ENCODE peak calls at places on chromosomes 4 and X, in nine cellular contexts. E is sigmoid colon, G is A673, S is tibial nerve, V is hepatocyte, O is A549, N is epithelial cell of proximal tubule, H is epithelial cell of esophagus, P is HCT116. I is an unnamed sample.

GRCh38 chrX:30713061-30713525 is 59.9 kb downstream of the GK start:
- DNase-seq in E (no peak), G (peak), S (peak), V (peak), O (peak), N (peak), H (peak), P (peak), I (peak)

GRCh38 chr4:13164783-13165371 is 319.3 kb downstream of the RAB28 start:
- DNase-seq in E (no peak), G (peak), S (no peak), V (no peak), O (no peak), N (no peak), H (no peak), P (no peak), I (no peak)

GRCh38 chrX:17412692-17413091 is 37.7 kb downstream of the NHS start:
- DNase-seq in E (no peak), G (no peak), S (no peak), V (no peak), O (peak), N (no peak), H (peak), P (peak), I (no peak)

GRCh38 chr4:88771883-88772450 is 74.3 kb upstream of the NAP1L5 start:
- DNase-seq in E (no peak), G (no peak), S (no peak), V (no peak), O (no peak), N (no peak), H (peak), P (no peak), I (no peak)

GRCh38 chrX:38220936-38221386 is 290 bp upstream of the SRPX start:
- DNase-seq in E (peak), G (no peak), S (no peak), V (no peak), O (no peak), N (no peak), H (no peak), P (no peak), I (no peak)

GRCh38 chr4:173703076-173703475 is 173.0 kb upstream of the HAND2 start:
- DNase-seq in E (no peak), G (no peak), S (no peak), V (no peak), O (peak), N (no peak), H (no peak), P (no peak), I (no peak)

GRCh38 chrX:80808854-80809493 is 703 bp downstream of the BRWD3 start:
- DNase-seq in E (peak), G (no peak), S (no peak), V (peak), O (peak), N (no peak), H (peak), P (no peak), I (no peak)

GRCh38 chrX:141220342-141221008 is 21.8 kb downstream of the SPANXC start:
- DNase-seq in E (no peak), G (no peak), S (no peak), V (peak), O (peak), N (peak), H (peak), P (no peak), I (no peak)

GRCh38 chrX:100748133-100748532 is 16.2 kb upstream of the SYTL4 start:
- DNase-seq in E (no peak), G (no peak), S (no peak), V (no peak), O (peak), N (no peak), H (peak), P (peak), I (no peak)

GRCh38 chrX:29231800-29232199 is 644.6 kb downstream of the IL1RAPL1 start:
- DNase-seq in E (no peak), G (peak), S (no peak), V (no peak), O (peak), N (no peak), H (peak), P (no peak), I (no peak)

GRCh38 chr4:44583393-44583792 is 68.0 kb downstream of the YIPF7 start:
- DNase-seq in E (no peak), G (peak), S (no peak), V (no peak), O (peak), N (no peak), H (peak), P (no peak), I (no peak)

GRCh38 chr4:122423246-122423645 is 33.3 kb downstream of the IL2 start:
- DNase-seq in E (no peak), G (no peak), S (no peak), V (no peak), O (no peak), N (no peak), H (no peak), P (no peak), I (no peak)

GRCh38 chr4:152189451-152190179 is 346.3 kb downstream of the FBXW7 start:
- DNase-seq in E (no peak), G (no peak), S (no peak), V (no peak), O (no peak), N (no peak), H (no peak), P (no peak), I (peak)

GRCh38 chrX:37896491-37896890 is 49.1 kb upstream of the DYNLT3 start:
- DNase-seq in E (no peak), G (no peak), S (no peak), V (no peak), O (no peak), N (no peak), H (no peak), P (no peak), I (no peak)

GRCh38 chr4:32216502-32216901 is 1496.3 kb downstream of the PCDH7 start:
- DNase-seq in E (no peak), G (no peak), S (no peak), V (no peak), O (no peak), N (no peak), H (no peak), P (no peak), I (no peak)

GRCh38 chr4:55768291-55768690 is 51.3 kb upstream of the EXOC1L start:
- DNase-seq in E (no peak), G (peak), S (no peak), V (peak), O (peak), N (no peak), H (peak), P (no peak), I (no peak)

GRCh38 chrX:132636080-132636479 is 147.2 kb upstream of the MBNL3 start:
- DNase-seq in E (no peak), G (peak), S (no peak), V (no peak), O (no peak), N (no peak), H (peak), P (no peak), I (no peak)

GRCh38 chr4:74426101-74426500 is 18.8 kb upstream of the AREG start:
- DNase-seq in E (no peak), G (peak), S (no peak), V (no peak), O (no peak), N (no peak), H (peak), P (no peak), I (no peak)

GRCh38 chrX:3518870-3519269 is 172.4 kb upstream of the MXRA5 start:
- DNase-seq in E (peak), G (no peak), S (no peak), V (peak), O (peak), N (no peak), H (peak), P (peak), I (no peak)

GRCh38 chr4:105145913-105146285 is 777 bp upstream of the TET2 start:
- DNase-seq in E (peak), G (no peak), S (no peak), V (peak), O (no peak), N (no peak), H (no peak), P (no peak), I (no peak)

GRCh38 chrX:105136786-105137185 is 83.7 kb downstream of the TEX13A start:
- DNase-seq in E (no peak), G (no peak), S (no peak), V (no peak), O (no peak), N (no peak), H (peak), P (no peak), I (no peak)

GRCh38 chr4:6504900-6505496 is 32.6 kb upstream of the PPP2R2C start:
- DNase-seq in E (no peak), G (no peak), S (no peak), V (no peak), O (no peak), N (no peak), H (no peak), P (no peak), I (no peak)

GRCh38 chr4:45119376-45119775 is 393.0 kb upstream of the GNPDA2 start:
- DNase-seq in E (no peak), G (no peak), S (no peak), V (no peak), O (no peak), N (no peak), H (no peak), P (no peak), I (no peak)

GRCh38 chr4:15702941-15703403 is at the start of gene BST1:
- DNase-seq in E (peak), G (peak), S (peak), V (peak), O (peak), N (no peak), H (peak), P (no peak), I (no peak)

GRCh38 chr4:142741995-142742394 is 104.1 kb downstream of the INPP4B start:
- DNase-seq in E (no peak), G (peak), S (no peak), V (no peak), O (no peak), N (no peak), H (peak), P (no peak), I (no peak)

GRCh38 chrX:53421772-53422090 is 723 bp downstream of the SMC1A start:
- DNase-seq in E (no peak), G (no peak), S (no peak), V (no peak), O (no peak), N (no peak), H (no peak), P (no peak), I (no peak)

GRCh38 chr4:147839651-147840050 is 107.8 kb downstream of the ARHGAP10 start:
- DNase-seq in E (no peak), G (no peak), S (no peak), V (no peak), O (no peak), N (no peak), H (no peak), P (no peak), I (no peak)

GRCh38 chr4:174714393-174715211 is 114.4 kb downstream of the GLRA3 start:
- DNase-seq in E (peak), G (peak), S (no peak), V (peak), O (peak), N (peak), H (peak), P (peak), I (peak)

GRCh38 chr4:122722256-122722655 is 10.2 kb upstream of the BBS12 start:
- DNase-seq in E (no peak), G (no peak), S (no peak), V (no peak), O (no peak), N (no peak), H (no peak), P (no peak), I (no peak)

GRCh38 chr4:148054275-148054674 is 322.4 kb downstream of the ARHGAP10 start:
- DNase-seq in E (no peak), G (peak), S (no peak), V (no peak), O (peak), N (peak), H (peak), P (no peak), I (no peak)

GRCh38 chr4:149176019-149176418 is 639.6 kb downstream of the IQCM start:
- DNase-seq in E (no peak), G (no peak), S (no peak), V (peak), O (no peak), N (no peak), H (peak), P (no peak), I (no peak)

GRCh38 chr4:151850751-151851150 is 89.9 kb upstream of the GATB start:
- DNase-seq in E (no peak), G (no peak), S (no peak), V (peak), O (no peak), N (no peak), H (peak), P (no peak), I (no peak)

GRCh38 chr4:56671860-56672259 is 9.2 kb downstream of the HOPX start:
- DNase-seq in E (no peak), G (no peak), S (no peak), V (no peak), O (no peak), N (peak), H (peak), P (no peak), I (no peak)

GRCh38 chrX:3141031-3141430 is 99.8 kb downstream of the ARSF start:
- DNase-seq in E (no peak), G (no peak), S (no peak), V (no peak), O (no peak), N (no peak), H (no peak), P (no peak), I (no peak)

GRCh38 chr4:99811850-99812249 is 4.8 kb upstream of the DAPP1 start:
- DNase-seq in E (no peak), G (peak), S (no peak), V (peak), O (peak), N (no peak), H (peak), P (peak), I (peak)

GRCh38 chr4:128483041-128483440 is 195.4 kb upstream of the PGRMC2 start:
- DNase-seq in E (no peak), G (no peak), S (no peak), V (no peak), O (no peak), N (no peak), H (no peak), P (no peak), I (no peak)

GRCh38 chr4:103498161-103499070 is 221.4 kb downstream of the TACR3 start:
- DNase-seq in E (no peak), G (no peak), S (no peak), V (peak), O (no peak), N (peak), H (peak), P (no peak), I (peak)

DNA sequence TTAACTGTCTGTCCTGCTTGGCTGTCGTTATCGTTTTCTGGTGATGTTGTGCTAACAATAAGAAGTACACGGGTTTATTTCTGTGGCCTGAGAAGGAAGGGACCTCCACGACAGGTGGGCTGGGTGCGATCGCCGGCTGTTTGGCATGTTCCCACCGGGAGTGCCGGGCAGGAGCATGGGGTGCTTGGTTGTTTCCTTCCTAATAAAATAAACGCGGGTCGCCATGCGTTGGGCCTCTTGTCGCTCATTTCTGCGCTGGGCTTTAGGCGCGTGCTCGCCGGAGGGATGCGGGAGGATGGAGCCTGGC is 711 bp upstream of the GDI1 start:
- DNase-seq in E (no peak), G (no peak), S (no peak), V (no peak), O (no peak), N (no peak), H (no peak), P (no peak), I (no peak)
- H3K4me3 ChIP-seq in E (peak), G (peak), S (peak), V (no peak), O (peak), N (peak), H (peak), P (no peak), I (peak)

GRCh38 chr4:107261241-107261874 is 225.2 kb upstream of the DKK2 start:
- DNase-seq in E (no peak), G (peak), S (no peak), V (no peak), O (no peak), N (no peak), H (peak), P (no peak), I (no peak)

GRCh38 chr4:107255114-107255513 is 219.0 kb upstream of the DKK2 start:
- DNase-seq in E (no peak), G (no peak), S (no peak), V (no peak), O (no peak), N (no peak), H (no peak), P (no peak), I (no peak)

GRCh38 chr4:107255596-107255995 is 219.5 kb upstream of the DKK2 start:
- DNase-seq in E (no peak), G (no peak), S (no peak), V (no peak), O (no peak), N (no peak), H (peak), P (no peak), I (no peak)

GRCh38 chr4:107253579-107254068 is 217.5 kb upstream of the DKK2 start:
- DNase-seq in E (no peak), G (no peak), S (no peak), V (no peak), O (no peak), N (no peak), H (no peak), P (no peak), I (no peak)

GRCh38 chr4:107258359-107258758 is 222.2 kb upstream of the DKK2 start:
- DNase-seq in E (no peak), G (peak), S (no peak), V (no peak), O (no peak), N (no peak), H (peak), P (no peak), I (no peak)
- H3K4me3 ChIP-seq in E (no peak), G (no peak), S (no peak), V (no peak), O (no peak), N (no peak), H (no peak), P (no peak), I (no peak)

DNA sequence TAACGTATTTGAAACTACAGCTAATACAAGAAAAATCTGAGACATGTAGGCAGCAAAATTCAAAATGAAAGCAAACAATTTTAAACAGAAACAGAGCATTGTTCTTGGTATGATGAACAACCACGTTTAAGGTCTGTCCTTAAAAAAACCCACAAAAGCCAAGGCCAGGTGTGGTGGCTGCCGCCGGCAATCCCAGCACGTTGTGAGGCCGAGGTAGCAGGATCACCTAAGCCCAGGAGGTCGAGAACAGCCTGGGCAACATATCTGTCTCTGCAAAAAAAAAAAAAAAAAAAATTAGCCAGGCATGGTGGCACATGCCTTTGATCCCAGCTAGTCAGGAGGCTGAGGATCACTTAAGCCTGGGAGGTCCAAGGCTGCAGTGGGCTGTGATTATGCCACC is 13.7 kb downstream of the RWDD4 start:
- DNase-seq in E (no peak), G (no peak), S (no peak), V (no peak), O (no peak), N (no peak), H (no peak), P (no peak), I (no peak)
- H3K4me3 ChIP-seq in E (no peak), G (no peak), S (no peak), V (no peak), O (no peak), N (no peak), H (no peak), P (no peak), I (no peak)

GRCh38 chr4:81042578-81043365 is 12.3 kb downstream of the BMP3 start:
- DNase-seq in E (no peak), G (no peak), S (no peak), V (no peak), O (no peak), N (no peak), H (no peak), P (no peak), I (no peak)

GRCh38 chr4:81032805-81033684 is 2.5 kb downstream of the BMP3 start:
- DNase-seq in E (no peak), G (no peak), S (no peak), V (no peak), O (no peak), N (no peak), H (peak), P (no peak), I (no peak)

GRCh38 chr4:81039351-81040174 is 9.1 kb downstream of the BMP3 start:
- DNase-seq in E (no peak), G (no peak), S (no peak), V (peak), O (no peak), N (no peak), H (peak), P (no peak), I (no peak)

GRCh38 chr4:81040175-81040659 is 9.7 kb downstream of the BMP3 start:
- DNase-seq in E (no peak), G (peak), S (no peak), V (peak), O (peak), N (no peak), H (peak), P (no peak), I (no peak)

GRCh38 chr4:81038636-81039350 is 8.3 kb downstream of the BMP3 start:
- DNase-seq in E (no peak), G (no peak), S (no peak), V (no peak), O (no peak), N (no peak), H (no peak), P (no peak), I (no peak)
- H3K4me3 ChIP-seq in E (no peak), G (no peak), S (no peak), V (no peak), O (no peak), N (no peak), H (no peak), P (no peak), I (no peak)

DNA sequence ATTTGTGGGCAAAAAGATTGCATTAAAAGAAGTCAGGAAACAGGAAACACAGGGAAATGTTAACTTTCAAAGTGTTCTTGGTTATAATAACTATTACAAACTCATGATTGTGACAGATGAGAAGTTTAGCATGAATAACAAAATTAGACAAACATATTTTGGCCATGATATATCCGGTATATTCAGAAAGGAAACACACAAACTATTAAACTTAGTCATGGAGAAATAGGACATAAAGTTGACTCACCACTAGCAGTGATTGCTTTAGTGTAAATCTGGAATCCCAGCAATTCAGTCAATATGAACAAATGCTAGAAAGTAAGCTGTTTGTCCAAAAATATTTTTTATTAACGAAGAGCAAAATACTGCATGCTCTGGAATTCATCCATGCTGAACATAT is 1299.9 kb downstream of the C4orf33 start:
- DNase-seq in E (no peak), G (peak), S (no peak), V (no peak), O (peak), N (no peak), H (peak), P (no peak), I (no peak)
- H3K4me3 ChIP-seq in E (no peak), G (no peak), S (no peak), V (no peak), O (no peak), N (no peak), H (no peak), P (no peak), I (no peak)

I was measured in GM12864.